ENCODE peak calls at places on chromosomes 11 and 22, in seven cellular contexts. T is K562, K is SK-N-SH, I is GM12891, S is HepG2, U is H1, W is GM12878. F is an unnamed sample.

GRCh38 chr22:27019827-27020226 is 362.4 kb downstream of the MIAT start:
- DNase-seq in T (no peak), K (no peak), U (peak), W (no peak), I (no peak), S (no peak), F (no peak)

GRCh38 chr22:41925783-41926460 is 684 bp downstream of the TNFRSF13C start:
- DNase-seq in T (peak), I (no peak), S (peak), K (peak), W (no peak), U (no peak), F (no peak)

GRCh38 chr22:30804626-30805025 is 110.0 kb downstream of the OSBP2 start:
- DNase-seq in U (no peak), W (no peak), S (no peak), T (no peak), I (no peak), K (no peak), F (no peak)

GRCh38 chr11:96197801-96198465 is 145.1 kb downstream of the MAML2 start:
- DNase-seq in K (no peak), U (no peak), I (no peak), S (no peak), W (no peak), T (no peak), F (no peak)

GRCh38 chr11:73201249-73201648 is 16.8 kb upstream of the P2RY2 start:
- DNase-seq in I (no peak), K (no peak), T (no peak), S (no peak), U (no peak), W (no peak), F (no peak)

GRCh38 chr11:121318848-121319834 is 26.6 kb downstream of the SC5D start:
- DNase-seq in T (peak), I (no peak), S (peak), W (no peak), U (no peak), K (peak), F (no peak)

GRCh38 chr11:120112174-120112796 is 25.6 kb downstream of the TRIM29 start:
- DNase-seq in U (no peak), K (peak), T (peak), I (no peak), W (no peak), S (no peak), F (no peak)

GRCh38 chr11:35042906-35043305 is 96.1 kb upstream of the CD44 start:
- DNase-seq in I (no peak), S (no peak), W (no peak), U (no peak), T (no peak), K (no peak), F (no peak)

GRCh38 chr11:16759857-16760256 is 21.4 kb downstream of the C11orf58 start:
- DNase-seq in K (no peak), W (no peak), U (no peak), T (no peak), I (no peak), S (no peak), F (no peak)

GRCh38 chr22:21445437-21446127 is 21.6 kb upstream of the TMEM191C start:
- DNase-seq in W (no peak), I (no peak), T (no peak), K (no peak), U (no peak), S (no peak), F (no peak)

GRCh38 chr11:130426223-130427048 is 2.0 kb downstream of the ADAMTS8 start:
- DNase-seq in T (no peak), S (no peak), K (no peak), I (no peak), U (no peak), W (no peak), F (no peak)

GRCh38 chr11:119750056-119750455 is 21.1 kb upstream of the NECTIN1 start:
- DNase-seq in W (no peak), K (no peak), U (no peak), T (no peak), S (no peak), I (no peak), F (no peak)

GRCh38 chr11:127071606-127072005 is 71.0 kb upstream of the KIRREL3 start:
- DNase-seq in S (no peak), U (no peak), I (no peak), T (no peak), K (no peak), W (no peak), F (no peak)

GRCh38 chr11:14376920-14377319 is 17.9 kb upstream of the RRAS2 start:
- DNase-seq in W (no peak), S (no peak), K (no peak), U (no peak), I (no peak), T (no peak), F (no peak)

GRCh38 chr11:66278396-66279091 is 569 bp downstream of the CNIH2 start:
- DNase-seq in U (no peak), I (no peak), S (no peak), W (no peak), T (peak), K (peak), F (no peak)

GRCh38 chr11:11968511-11969280 is 39.7 kb downstream of the DKK3 start:
- DNase-seq in U (no peak), K (peak), T (no peak), I (no peak), S (no peak), W (no peak), F (no peak)

GRCh38 chr11:129458278-129458677 is 82.6 kb downstream of the BARX2 start:
- DNase-seq in I (no peak), T (no peak), S (no peak), K (no peak), U (no peak), W (no peak), F (no peak)

GRCh38 chr22:19048531-19048930 is 73.7 kb downstream of the DGCR2 start:
- DNase-seq in K (no peak), U (no peak), W (no peak), S (no peak), T (no peak), I (no peak), F (no peak)

GRCh38 chr11:66543263-66544107 is 2.4 kb downstream of the ZDHHC24 start:
- DNase-seq in U (no peak), W (peak), S (no peak), T (no peak), K (peak), I (peak), F (peak)

GRCh38 chr11:2393111-2393868 is 7.3 kb upstream of the TSSC4 start:
- DNase-seq in U (no peak), I (no peak), K (no peak), S (no peak), W (no peak), T (no peak), F (no peak)
- TF ChIP-seq TAF1 in U (no peak), I (no peak), K (no peak), S (no peak), W (peak), T (no peak), F (no peak)

GRCh38 chr11:87859583-87859982 is 315.7 kb downstream of the RAB38 start:
- DNase-seq in T (no peak), W (no peak), K (no peak), I (no peak), U (no peak), S (no peak), F (no peak)
- TF ChIP-seq POLR2AphosphoS5 in T (no peak), W (no peak), K (no peak), I (no peak), U (no peak), S (no peak), F (no peak)

GRCh38 chr11:60863550-60864521 is 3.5 kb upstream of the ZP1 start:
- DNase-seq in K (no peak), T (peak), S (no peak), I (no peak), U (no peak), W (no peak), F (no peak)
- TF ChIP-seq TAF1 in K (no peak), T (no peak), S (no peak), I (no peak), U (no peak), W (no peak), F (no peak)

DNA sequence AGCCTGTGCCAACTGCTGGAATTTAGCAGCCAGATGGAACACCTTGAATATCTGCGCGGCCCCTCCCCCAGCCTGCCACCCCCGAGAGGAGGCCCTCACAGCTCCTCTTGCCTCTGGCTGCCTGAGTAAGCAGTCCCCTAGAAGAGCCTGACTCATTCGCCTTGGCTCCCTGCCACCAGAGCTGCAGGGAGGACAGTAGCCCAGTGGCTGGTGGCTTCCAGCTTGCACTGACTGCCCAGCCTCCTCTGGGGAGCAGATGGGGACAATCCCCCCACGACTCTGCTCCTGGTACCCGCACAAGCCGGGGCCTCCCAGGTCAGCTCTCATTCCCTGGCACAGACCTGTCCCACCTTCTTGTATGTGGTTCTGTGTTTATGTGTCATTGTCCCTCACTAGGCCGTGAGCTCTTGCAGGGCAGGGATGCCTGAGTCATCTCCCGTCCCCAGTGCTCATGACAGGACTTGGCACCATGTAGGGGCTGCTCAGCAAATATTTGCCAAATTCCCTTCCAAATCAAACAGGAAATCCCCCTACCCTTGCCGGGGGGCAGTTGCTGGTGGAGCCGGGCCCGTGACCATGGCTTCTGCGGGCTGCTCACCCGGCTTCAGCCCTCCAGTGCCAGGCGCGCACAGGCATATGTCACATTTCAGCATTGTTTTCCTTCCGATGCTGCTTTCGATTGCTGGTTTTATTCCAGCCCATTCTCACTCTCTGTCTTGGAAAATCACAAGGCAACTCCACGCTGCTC is 43.6 kb downstream of the CACNG2 start:
- DNase-seq in K (peak), T (peak), W (no peak), S (peak), U (no peak), I (no peak), F (peak)
- TF ChIP-seq POLR2AphosphoS5 in K (peak), T (no peak), W (no peak), S (no peak), U (no peak), I (no peak), F (no peak)

GRCh38 chr11:68311155-68312116 is 955 bp upstream of the LRP5 start:
- DNase-seq in U (no peak), K (peak), W (no peak), S (no peak), T (no peak), I (no peak), F (no peak)

GRCh38 chr11:68303982-68304780 is 8.2 kb upstream of the LRP5 start:
- DNase-seq in S (no peak), U (no peak), K (no peak), T (no peak), I (no peak), W (no peak), F (no peak)

GRCh38 chr11:68306636-68307035 is 5.8 kb upstream of the LRP5 start:
- DNase-seq in U (no peak), K (no peak), S (no peak), W (no peak), T (no peak), I (no peak), F (no peak)

GRCh38 chr11:68309621-68310185 is 2.7 kb upstream of the LRP5 start:
- DNase-seq in T (no peak), S (peak), K (no peak), W (no peak), U (no peak), I (no peak), F (no peak)

DNA sequence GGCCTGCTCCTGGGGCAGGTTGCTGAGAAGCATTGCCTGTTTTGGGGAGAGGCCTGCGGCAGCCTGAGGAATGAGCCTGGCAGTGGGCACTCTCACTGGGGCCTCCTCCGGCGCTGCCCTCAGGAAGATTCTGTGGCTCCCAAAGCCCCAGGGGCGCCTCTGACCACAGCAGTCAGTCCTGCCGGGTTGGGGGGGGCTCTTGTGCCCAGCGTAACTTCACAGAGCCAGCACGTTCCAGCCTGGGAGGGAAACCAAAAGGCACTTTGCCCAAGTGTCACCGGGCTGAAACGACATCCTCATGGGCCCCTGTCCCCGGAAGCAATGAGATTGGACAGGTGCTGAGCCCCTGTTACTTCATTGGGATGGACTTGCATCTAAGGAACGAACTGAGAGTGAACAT is 4.3 kb upstream of the LRP5 start:
- DNase-seq in K (peak), T (no peak), U (no peak), I (no peak), W (no peak), S (no peak), F (no peak)
- TF ChIP-seq TAF1 in K (no peak), T (no peak), U (no peak), I (no peak), W (no peak), S (no peak), F (no peak)

DNA sequence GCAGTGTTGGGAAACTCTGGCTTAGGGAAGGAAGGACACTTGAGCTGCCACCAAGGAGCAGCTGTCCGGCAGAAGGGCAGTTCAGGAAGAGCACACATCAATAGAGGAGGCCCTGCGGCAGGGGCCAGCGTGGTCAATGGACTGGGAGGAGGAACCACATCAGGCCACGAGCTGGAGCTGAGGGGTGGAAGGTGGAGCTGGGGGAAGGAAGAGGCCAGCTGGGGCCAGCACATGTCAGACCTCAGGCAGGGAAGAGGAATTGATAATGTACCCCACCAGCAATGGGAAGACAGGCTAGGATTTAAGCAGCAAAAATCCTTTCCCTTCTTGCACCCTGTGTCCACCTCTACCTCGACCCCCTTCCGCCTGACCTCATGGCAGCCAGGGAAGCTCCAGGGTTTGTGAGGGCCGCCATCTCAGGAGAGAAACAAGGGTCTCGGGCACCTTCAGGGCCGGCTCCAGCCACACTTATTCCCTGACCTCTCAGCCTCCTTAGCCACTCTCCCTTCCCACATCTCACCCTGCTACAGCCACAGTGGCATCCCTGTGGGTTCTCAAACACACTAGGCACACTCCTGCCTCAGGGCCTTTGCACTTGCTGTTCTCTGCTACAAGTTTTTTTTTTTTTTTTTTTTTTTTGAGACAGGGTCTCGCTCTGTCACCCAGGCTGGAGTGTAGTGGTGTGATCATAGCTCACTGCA is 157.8 kb upstream of the GRK3 start:
- DNase-seq in S (peak), K (no peak), I (no peak), T (no peak), U (no peak), W (no peak), F (no peak)
- TF ChIP-seq POLR2AphosphoS5 in S (peak), K (no peak), I (no peak), T (no peak), U (no peak), W (no peak), F (no peak)

GRCh38 chr22:24453853-24454252 is 26.5 kb downstream of the ADORA2A start:
- DNase-seq in W (no peak), T (no peak), S (no peak), I (no peak), K (no peak), U (no peak), F (no peak)

GRCh38 chr22:24455039-24455438 is 27.6 kb downstream of the ADORA2A start:
- DNase-seq in I (no peak), K (no peak), W (no peak), S (no peak), U (no peak), T (no peak), F (no peak)

GRCh38 chr22:24450600-24450999 is 23.2 kb downstream of the ADORA2A start:
- DNase-seq in U (no peak), W (no peak), T (no peak), S (no peak), I (no peak), K (peak), F (no peak)

GRCh38 chr22:24455751-24456426 is 28.5 kb downstream of the ADORA2A start:
- DNase-seq in K (no peak), W (no peak), S (peak), I (no peak), T (peak), U (no peak), F (no peak)

DNA sequence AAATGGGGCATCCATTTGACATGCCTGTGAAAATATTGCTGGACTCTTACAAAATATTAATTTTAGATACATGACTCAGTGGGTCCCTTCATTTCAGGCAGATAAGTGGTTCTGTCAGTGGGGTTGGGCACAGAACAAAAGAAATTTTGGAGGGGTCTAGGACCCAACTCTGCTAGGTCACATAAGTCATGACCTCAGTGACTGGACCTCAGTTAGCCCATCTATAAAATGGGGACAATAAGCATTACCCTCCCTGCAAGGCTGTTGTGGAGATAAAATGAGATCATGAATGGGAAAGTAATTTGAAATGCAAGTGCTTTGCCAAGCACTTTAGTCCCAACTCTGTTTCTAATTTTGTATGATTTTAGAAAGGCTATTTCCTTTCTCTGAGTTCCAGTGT is 23.8 kb downstream of the ADORA2A start:
- DNase-seq in T (no peak), W (no peak), U (no peak), I (no peak), S (no peak), K (no peak), F (no peak)
- TF ChIP-seq TAF1 in T (no peak), W (no peak), U (no peak), I (no peak), S (no peak), K (no peak), F (no peak)

DNA sequence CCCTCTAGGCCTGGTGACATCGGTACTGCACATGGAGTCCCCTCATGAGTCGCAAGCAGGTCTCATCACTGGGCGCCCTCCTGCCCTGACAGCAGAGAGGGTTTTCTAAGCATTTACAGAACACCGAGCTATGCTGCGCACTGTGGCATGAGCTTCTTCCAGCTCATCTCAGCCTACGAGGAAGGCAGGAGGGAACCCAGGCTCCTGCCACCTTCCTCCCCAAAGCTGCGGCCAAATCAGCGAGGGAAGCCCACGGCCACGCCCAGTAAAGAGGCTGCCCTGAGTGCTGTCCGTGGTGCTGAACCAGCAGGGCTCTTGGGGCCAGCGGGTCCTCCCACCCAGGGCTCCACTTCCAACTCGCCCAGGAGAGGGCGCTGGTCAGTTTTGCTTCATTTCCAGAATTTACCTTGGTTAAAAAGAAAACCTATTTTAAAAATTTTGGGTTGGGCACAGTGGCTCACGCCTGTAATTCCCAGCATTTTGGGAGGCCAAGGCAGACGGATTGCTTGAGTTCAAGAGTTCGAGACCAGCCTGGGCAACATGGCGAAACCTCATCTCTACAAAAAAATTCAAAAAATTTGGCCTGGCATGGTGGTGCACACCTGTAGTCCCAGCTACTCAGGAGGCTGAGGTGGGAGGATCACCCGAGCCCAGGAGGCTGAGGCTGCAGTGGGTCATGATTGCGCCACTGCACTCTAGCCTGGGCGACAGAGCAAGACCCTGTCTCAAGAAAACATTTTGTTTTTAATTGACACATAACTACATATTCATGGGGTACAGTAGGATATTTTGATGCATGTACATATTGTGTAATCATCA is 34.2 kb downstream of the PHF21B start:
- DNase-seq in T (peak), U (peak), K (peak), W (no peak), I (peak), S (peak), F (peak)
- TF ChIP-seq POLR2AphosphoS5 in T (no peak), U (peak), K (no peak), W (no peak), I (no peak), S (no peak), F (no peak)

DNA sequence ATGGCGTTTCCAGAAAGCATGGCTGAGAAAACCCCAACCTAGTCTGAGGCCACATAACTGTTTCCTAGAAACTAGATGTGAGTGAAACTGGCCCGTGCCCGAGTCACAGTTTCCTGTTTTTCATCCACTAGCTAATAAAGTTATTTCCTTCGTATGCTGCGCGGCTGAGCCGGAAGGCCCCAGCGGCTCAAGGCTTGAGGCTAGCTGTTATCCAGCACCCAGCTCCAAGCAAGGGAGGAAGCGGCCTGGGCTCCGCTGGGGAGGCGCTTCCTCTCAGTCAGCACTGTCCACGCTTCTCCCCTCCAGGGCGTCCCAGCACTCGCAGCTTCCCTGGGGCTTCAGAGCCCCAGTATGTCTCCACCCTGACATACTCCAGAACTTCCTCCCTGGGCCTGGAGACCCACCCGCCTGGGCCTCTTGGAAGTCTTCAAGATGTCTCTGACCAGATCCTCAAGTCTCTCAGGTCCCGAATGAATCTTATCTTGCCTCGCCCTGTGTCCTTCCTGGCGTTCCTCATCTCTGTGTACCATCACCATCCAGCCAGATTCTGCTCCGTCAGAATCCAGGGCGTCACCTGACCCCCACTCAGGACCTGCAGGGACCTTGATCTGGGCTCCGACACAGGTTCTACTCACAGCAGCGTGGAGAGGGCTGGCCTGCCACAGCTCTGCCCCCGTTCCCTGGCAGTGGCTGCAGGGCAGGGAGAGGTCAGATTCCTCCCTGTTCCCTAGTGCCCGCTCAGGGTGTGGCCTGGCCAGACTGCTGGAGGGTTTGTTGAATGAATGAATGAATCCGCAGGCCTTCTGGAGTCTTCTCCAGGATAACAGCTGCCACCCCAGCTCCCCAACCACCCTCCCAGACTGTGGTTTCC is 81.9 kb downstream of the LRRC32 start:
- DNase-seq in T (peak), W (no peak), K (peak), S (no peak), U (no peak), I (no peak), F (no peak)
- TF ChIP-seq TAF1 in T (no peak), W (no peak), K (no peak), S (no peak), U (no peak), I (no peak), F (no peak)

F was measured in GM12892.